ENCODE peak calls at places on chromosomes 1 and 21, in seven cellular contexts. One of them, this sample, is unnamed.

GRCh38 chr1:184802739-184803492 is 48.3 kb upstream of the EDEM3 start:
- DNase-seq in HuH-7.5: no peak
- DNase-seq in stimulated activated CD4-positive, alpha-beta T cell treated with anti-CD3 and anti-CD28 coated beads, TNF-alpha, amount 100 ng/mL, for 1 hour: no peak
- DNase-seq in IMR-90: peak
- DNase-seq in CD4-positive, alpha-beta memory T cell: no peak
- DNase-seq in AG08395: no peak
- DNase-seq in left colon: no peak
- DNase-seq in this sample: no peak

GRCh38 chr1:203093754-203094410 is 8.1 kb upstream of the MYOG start:
- DNase-seq in CD4-positive, alpha-beta memory T cell: no peak
- DNase-seq in IMR-90: no peak
- DNase-seq in left colon: no peak
- DNase-seq in stimulated activated CD4-positive, alpha-beta T cell treated with anti-CD3 and anti-CD28 coated beads, TNF-alpha, amount 100 ng/mL, for 1 hour: no peak
- DNase-seq in HuH-7.5: no peak
- DNase-seq in AG08395: no peak
- DNase-seq in this sample: no peak

GRCh38 chr1:193322218-193322617 is 135.8 kb upstream of the B3GALT2 start:
- DNase-seq in stimulated activated CD4-positive, alpha-beta T cell treated with anti-CD3 and anti-CD28 coated beads, TNF-alpha, amount 100 ng/mL, for 1 hour: no peak
- DNase-seq in CD4-positive, alpha-beta memory T cell: no peak
- DNase-seq in left colon: no peak
- DNase-seq in AG08395: peak
- DNase-seq in IMR-90: peak
- DNase-seq in HuH-7.5: no peak
- DNase-seq in this sample: no peak

GRCh38 chr1:225945564-225945963 is 4.5 kb upstream of the LEFTY2 start:
- DNase-seq in stimulated activated CD4-positive, alpha-beta T cell treated with anti-CD3 and anti-CD28 coated beads, TNF-alpha, amount 100 ng/mL, for 1 hour: no peak
- DNase-seq in HuH-7.5: no peak
- DNase-seq in IMR-90: no peak
- DNase-seq in CD4-positive, alpha-beta memory T cell: no peak
- DNase-seq in AG08395: peak
- DNase-seq in left colon: no peak
- DNase-seq in this sample: no peak

GRCh38 chr1:226110249-226111108 is 48.0 kb downstream of the H3-3A start:
- DNase-seq in HuH-7.5: peak
- DNase-seq in IMR-90: peak
- DNase-seq in left colon: peak
- DNase-seq in CD4-positive, alpha-beta memory T cell: peak
- DNase-seq in stimulated activated CD4-positive, alpha-beta T cell treated with anti-CD3 and anti-CD28 coated beads, TNF-alpha, amount 100 ng/mL, for 1 hour: peak
- DNase-seq in AG08395: peak
- DNase-seq in this sample: peak

GRCh38 chr1:219567341-219567947 is 45.5 kb downstream of the ZC3H11B start:
- DNase-seq in left colon: no peak
- DNase-seq in CD4-positive, alpha-beta memory T cell: no peak
- DNase-seq in stimulated activated CD4-positive, alpha-beta T cell treated with anti-CD3 and anti-CD28 coated beads, TNF-alpha, amount 100 ng/mL, for 1 hour: no peak
- DNase-seq in HuH-7.5: no peak
- DNase-seq in AG08395: peak
- DNase-seq in IMR-90: peak
- DNase-seq in this sample: no peak

GRCh38 chr1:155507960-155508359 is 54.6 kb downstream of the ASH1L start:
- DNase-seq in CD4-positive, alpha-beta memory T cell: no peak
- DNase-seq in IMR-90: no peak
- DNase-seq in stimulated activated CD4-positive, alpha-beta T cell treated with anti-CD3 and anti-CD28 coated beads, TNF-alpha, amount 100 ng/mL, for 1 hour: no peak
- DNase-seq in HuH-7.5: no peak
- DNase-seq in left colon: no peak
- DNase-seq in AG08395: no peak
- DNase-seq in this sample: no peak

GRCh38 chr21:42763578-42764442 is 110.4 kb downstream of the PDE9A start:
- DNase-seq in AG08395: no peak
- DNase-seq in CD4-positive, alpha-beta memory T cell: no peak
- DNase-seq in stimulated activated CD4-positive, alpha-beta T cell treated with anti-CD3 and anti-CD28 coated beads, TNF-alpha, amount 100 ng/mL, for 1 hour: no peak
- DNase-seq in HuH-7.5: no peak
- DNase-seq in IMR-90: no peak
- DNase-seq in left colon: no peak
- DNase-seq in this sample: no peak

GRCh38 chr21:14306143-14306907 is 76.6 kb downstream of the HSPA13 start:
- DNase-seq in IMR-90: peak
- DNase-seq in stimulated activated CD4-positive, alpha-beta T cell treated with anti-CD3 and anti-CD28 coated beads, TNF-alpha, amount 100 ng/mL, for 1 hour: no peak
- DNase-seq in left colon: no peak
- DNase-seq in HuH-7.5: no peak
- DNase-seq in CD4-positive, alpha-beta memory T cell: no peak
- DNase-seq in AG08395: no peak
- DNase-seq in this sample: no peak

GRCh38 chr1:245614476-245614875 is 459.7 kb downstream of the KIF26B start:
- DNase-seq in HuH-7.5: no peak
- DNase-seq in AG08395: peak
- DNase-seq in CD4-positive, alpha-beta memory T cell: no peak
- DNase-seq in stimulated activated CD4-positive, alpha-beta T cell treated with anti-CD3 and anti-CD28 coated beads, TNF-alpha, amount 100 ng/mL, for 1 hour: no peak
- DNase-seq in left colon: no peak
- DNase-seq in IMR-90: no peak
- DNase-seq in this sample: no peak

GRCh38 chr1:91929246-91929645 is 20.0 kb upstream of the BRDT start:
- DNase-seq in AG08395: peak
- DNase-seq in IMR-90: no peak
- DNase-seq in stimulated activated CD4-positive, alpha-beta T cell treated with anti-CD3 and anti-CD28 coated beads, TNF-alpha, amount 100 ng/mL, for 1 hour: no peak
- DNase-seq in HuH-7.5: no peak
- DNase-seq in left colon: no peak
- DNase-seq in CD4-positive, alpha-beta memory T cell: no peak
- DNase-seq in this sample: no peak

GRCh38 chr1:208093046-208093445 is 151.1 kb downstream of the PLXNA2 start:
- DNase-seq in IMR-90: no peak
- DNase-seq in stimulated activated CD4-positive, alpha-beta T cell treated with anti-CD3 and anti-CD28 coated beads, TNF-alpha, amount 100 ng/mL, for 1 hour: no peak
- DNase-seq in CD4-positive, alpha-beta memory T cell: no peak
- DNase-seq in left colon: no peak
- DNase-seq in HuH-7.5: no peak
- DNase-seq in AG08395: no peak
- DNase-seq in this sample: no peak

GRCh38 chr1:7553042-7553690 is 217.9 kb upstream of the VAMP3 start:
- DNase-seq in stimulated activated CD4-positive, alpha-beta T cell treated with anti-CD3 and anti-CD28 coated beads, TNF-alpha, amount 100 ng/mL, for 1 hour: no peak
- DNase-seq in AG08395: no peak
- DNase-seq in CD4-positive, alpha-beta memory T cell: no peak
- DNase-seq in IMR-90: no peak
- DNase-seq in left colon: no peak
- DNase-seq in HuH-7.5: no peak
- DNase-seq in this sample: no peak

GRCh38 chr1:230403442-230403841 is 22.7 kb downstream of the PGBD5 start:
- DNase-seq in AG08395: no peak
- DNase-seq in HuH-7.5: no peak
- DNase-seq in IMR-90: no peak
- DNase-seq in left colon: no peak
- DNase-seq in stimulated activated CD4-positive, alpha-beta T cell treated with anti-CD3 and anti-CD28 coated beads, TNF-alpha, amount 100 ng/mL, for 1 hour: no peak
- DNase-seq in CD4-positive, alpha-beta memory T cell: no peak
- DNase-seq in this sample: no peak

GRCh38 chr1:82185084-82185483 is 384.4 kb downstream of the ADGRL2 start:
- DNase-seq in left colon: no peak
- DNase-seq in AG08395: no peak
- DNase-seq in CD4-positive, alpha-beta memory T cell: no peak
- DNase-seq in IMR-90: no peak
- DNase-seq in HuH-7.5: no peak
- DNase-seq in stimulated activated CD4-positive, alpha-beta T cell treated with anti-CD3 and anti-CD28 coated beads, TNF-alpha, amount 100 ng/mL, for 1 hour: no peak
- DNase-seq in this sample: no peak

GRCh38 chr1:178774263-178774662 is 49.2 kb downstream of the RALGPS2 start:
- DNase-seq in HuH-7.5: no peak
- DNase-seq in IMR-90: peak
- DNase-seq in left colon: no peak
- DNase-seq in AG08395: no peak
- DNase-seq in stimulated activated CD4-positive, alpha-beta T cell treated with anti-CD3 and anti-CD28 coated beads, TNF-alpha, amount 100 ng/mL, for 1 hour: no peak
- DNase-seq in CD4-positive, alpha-beta memory T cell: peak
- DNase-seq in this sample: peak

GRCh38 chr1:186617860-186618780 is 62.1 kb downstream of the PTGS2 start:
- DNase-seq in AG08395: peak
- DNase-seq in HuH-7.5: no peak
- DNase-seq in IMR-90: no peak
- DNase-seq in stimulated activated CD4-positive, alpha-beta T cell treated with anti-CD3 and anti-CD28 coated beads, TNF-alpha, amount 100 ng/mL, for 1 hour: no peak
- DNase-seq in left colon: peak
- DNase-seq in CD4-positive, alpha-beta memory T cell: peak
- DNase-seq in this sample: peak

GRCh38 chr1:19375621-19376020 is 63.5 kb downstream of the SLC66A1 start:
- DNase-seq in IMR-90: no peak
- DNase-seq in HuH-7.5: no peak
- DNase-seq in stimulated activated CD4-positive, alpha-beta T cell treated with anti-CD3 and anti-CD28 coated beads, TNF-alpha, amount 100 ng/mL, for 1 hour: no peak
- DNase-seq in AG08395: no peak
- DNase-seq in CD4-positive, alpha-beta memory T cell: no peak
- DNase-seq in left colon: no peak
- DNase-seq in this sample: no peak

GRCh38 chr1:234143681-234144080 is 229.6 kb upstream of the COA6 start:
- DNase-seq in HuH-7.5: no peak
- DNase-seq in AG08395: no peak
- DNase-seq in IMR-90: no peak
- DNase-seq in CD4-positive, alpha-beta memory T cell: no peak
- DNase-seq in stimulated activated CD4-positive, alpha-beta T cell treated with anti-CD3 and anti-CD28 coated beads, TNF-alpha, amount 100 ng/mL, for 1 hour: no peak
- DNase-seq in left colon: no peak
- DNase-seq in this sample: no peak

This sample was measured in naive thymus-derived CD4-positive, alpha-beta T cell.